ENCODE peak calls at places on chromosome 3, in seven cellular contexts. One of them, this sample, is unnamed.

GRCh38 chr3:31882895-31883294 is 98.2 kb downstream of the OSBPL10 start:
- DNase-seq in NCI-H2081: no peak
- DNase-seq in effector memory CD8-positive, alpha-beta T cell: no peak
- DNase-seq in NT2/D1: no peak
- DNase-seq in cardiac fibroblast: no peak
- DNase-seq in hippocampal formation: no peak
- DNase-seq in DMS 273 treated with DMSO at 0.1 percent for 48 hours: no peak
- DNase-seq in this sample: no peak

GRCh38 chr3:71388535-71389120 is 194.9 kb downstream of the FOXP1 start:
- DNase-seq in NCI-H2081: no peak
- DNase-seq in effector memory CD8-positive, alpha-beta T cell: no peak
- DNase-seq in NT2/D1: no peak
- DNase-seq in cardiac fibroblast: no peak
- DNase-seq in hippocampal formation: no peak
- DNase-seq in DMS 273 treated with DMSO at 0.1 percent for 48 hours: no peak
- DNase-seq in this sample: no peak

GRCh38 chr3:194739498-194740284 is 54.0 kb downstream of the FAM43A start:
- DNase-seq in NCI-H2081: no peak
- DNase-seq in effector memory CD8-positive, alpha-beta T cell: no peak
- DNase-seq in NT2/D1: no peak
- DNase-seq in cardiac fibroblast: peak
- DNase-seq in hippocampal formation: no peak
- DNase-seq in DMS 273 treated with DMSO at 0.1 percent for 48 hours: no peak
- DNase-seq in this sample: no peak

GRCh38 chr3:3065876-3066275 is 44.3 kb downstream of the IL5RA start:
- DNase-seq in NCI-H2081: no peak
- DNase-seq in effector memory CD8-positive, alpha-beta T cell: no peak
- DNase-seq in NT2/D1: no peak
- DNase-seq in cardiac fibroblast: peak
- DNase-seq in hippocampal formation: no peak
- DNase-seq in DMS 273 treated with DMSO at 0.1 percent for 48 hours: no peak
- DNase-seq in this sample: no peak

GRCh38 chr3:187051724-187052364 is 87.5 kb downstream of the RPL39L start:
- DNase-seq in NCI-H2081: no peak
- DNase-seq in effector memory CD8-positive, alpha-beta T cell: no peak
- DNase-seq in NT2/D1: no peak
- DNase-seq in cardiac fibroblast: no peak
- DNase-seq in hippocampal formation: no peak
- DNase-seq in DMS 273 treated with DMSO at 0.1 percent for 48 hours: no peak
- DNase-seq in this sample: no peak

GRCh38 chr3:102181202-102181920 is 253.5 kb upstream of the ZPLD1 start:
- DNase-seq in NCI-H2081: no peak
- DNase-seq in effector memory CD8-positive, alpha-beta T cell: no peak
- DNase-seq in NT2/D1: no peak
- DNase-seq in cardiac fibroblast: peak
- DNase-seq in hippocampal formation: no peak
- DNase-seq in DMS 273 treated with DMSO at 0.1 percent for 48 hours: no peak
- DNase-seq in this sample: no peak

GRCh38 chr3:24373198-24373959 is 121.3 kb downstream of the THRB start:
- DNase-seq in NCI-H2081: no peak
- DNase-seq in effector memory CD8-positive, alpha-beta T cell: no peak
- DNase-seq in NT2/D1: no peak
- DNase-seq in cardiac fibroblast: no peak
- DNase-seq in hippocampal formation: no peak
- DNase-seq in DMS 273 treated with DMSO at 0.1 percent for 48 hours: no peak
- DNase-seq in this sample: no peak

GRCh38 chr3:160130950-160131349 is 94.3 kb upstream of the C3orf80 start:
- DNase-seq in NCI-H2081: no peak
- DNase-seq in effector memory CD8-positive, alpha-beta T cell: no peak
- DNase-seq in NT2/D1: no peak
- DNase-seq in cardiac fibroblast: peak
- DNase-seq in hippocampal formation: no peak
- DNase-seq in DMS 273 treated with DMSO at 0.1 percent for 48 hours: no peak
- DNase-seq in this sample: no peak

GRCh38 chr3:66928252-66928651 is 69.9 kb upstream of the KBTBD8 start:
- DNase-seq in NCI-H2081: no peak
- DNase-seq in effector memory CD8-positive, alpha-beta T cell: no peak
- DNase-seq in NT2/D1: no peak
- DNase-seq in cardiac fibroblast: no peak
- DNase-seq in hippocampal formation: no peak
- DNase-seq in DMS 273 treated with DMSO at 0.1 percent for 48 hours: no peak
- DNase-seq in this sample: no peak

GRCh38 chr3:69890094-69890493 is 109.4 kb upstream of the SAMMSON start:
- DNase-seq in NCI-H2081: no peak
- DNase-seq in effector memory CD8-positive, alpha-beta T cell: no peak
- DNase-seq in NT2/D1: no peak
- DNase-seq in cardiac fibroblast: no peak
- DNase-seq in hippocampal formation: no peak
- DNase-seq in DMS 273 treated with DMSO at 0.1 percent for 48 hours: no peak
- DNase-seq in this sample: no peak

This sample was measured in neuronal stem cell.